ENCODE peak calls at places on chromosomes 5 and 9, in eight cellular contexts. One of them, this sample, is unnamed.

GRCh38 chr9:111922324-111923013 is 25.9 kb downstream of the UGCG start:
- DNase-seq in A549: no peak
- DNase-seq in spleen: no peak
- DNase-seq in HCT116: no peak
- DNase-seq in suprapubic skin: no peak
- DNase-seq in breast epithelium: no peak
- DNase-seq in endothelial cell of umbilical vein: no peak
- DNase-seq in sigmoid colon: no peak
- DNase-seq in this sample: no peak

GRCh38 chr5:119745976-119746375 is 116.6 kb downstream of the FAM170A start:
- DNase-seq in sigmoid colon: no peak
- DNase-seq in endothelial cell of umbilical vein: no peak
- DNase-seq in suprapubic skin: no peak
- DNase-seq in spleen: no peak
- DNase-seq in HCT116: no peak
- DNase-seq in A549: no peak
- DNase-seq in breast epithelium: no peak
- DNase-seq in this sample: no peak

GRCh38 chr9:110148384-110148783 is 59.6 kb downstream of the C9orf152 start:
- DNase-seq in endothelial cell of umbilical vein: no peak
- DNase-seq in spleen: peak
- DNase-seq in sigmoid colon: no peak
- DNase-seq in suprapubic skin: no peak
- DNase-seq in breast epithelium: no peak
- DNase-seq in HCT116: no peak
- DNase-seq in A549: no peak
- DNase-seq in this sample: no peak

GRCh38 chr5:113218906-113219517 is 215.8 kb downstream of the TSSK1B start:
- DNase-seq in A549: no peak
- DNase-seq in sigmoid colon: no peak
- DNase-seq in breast epithelium: no peak
- DNase-seq in spleen: no peak
- DNase-seq in endothelial cell of umbilical vein: no peak
- DNase-seq in suprapubic skin: no peak
- DNase-seq in HCT116: no peak
- DNase-seq in this sample: no peak

GRCh38 chr5:106415541-106415940 is 1255.2 kb downstream of the EFNA5 start:
- DNase-seq in HCT116: no peak
- DNase-seq in suprapubic skin: no peak
- DNase-seq in A549: no peak
- DNase-seq in endothelial cell of umbilical vein: no peak
- DNase-seq in breast epithelium: no peak
- DNase-seq in spleen: no peak
- DNase-seq in sigmoid colon: no peak
- DNase-seq in this sample: no peak

GRCh38 chr9:126676685-126677143 is 63.0 kb downstream of the LMX1B start:
- DNase-seq in suprapubic skin: no peak
- DNase-seq in A549: no peak
- DNase-seq in sigmoid colon: no peak
- DNase-seq in endothelial cell of umbilical vein: no peak
- DNase-seq in breast epithelium: peak
- DNase-seq in spleen: no peak
- DNase-seq in HCT116: no peak
- DNase-seq in this sample: no peak

GRCh38 chr5:178667109-178667508 is 40.3 kb upstream of the CLK4 start:
- DNase-seq in HCT116: no peak
- DNase-seq in breast epithelium: no peak
- DNase-seq in A549: no peak
- DNase-seq in sigmoid colon: no peak
- DNase-seq in endothelial cell of umbilical vein: no peak
- DNase-seq in suprapubic skin: no peak
- DNase-seq in spleen: no peak
- DNase-seq in this sample: no peak

GRCh38 chr9:71642043-71642442 is 126.3 kb downstream of the CEMIP2 start:
- DNase-seq in A549: no peak
- DNase-seq in spleen: no peak
- DNase-seq in endothelial cell of umbilical vein: no peak
- DNase-seq in breast epithelium: no peak
- DNase-seq in suprapubic skin: no peak
- DNase-seq in HCT116: no peak
- DNase-seq in sigmoid colon: no peak
- DNase-seq in this sample: no peak

GRCh38 chr9:5389109-5389732 is 48.5 kb downstream of the PLGRKT start:
- DNase-seq in HCT116: no peak
- DNase-seq in endothelial cell of umbilical vein: no peak
- DNase-seq in breast epithelium: no peak
- DNase-seq in spleen: no peak
- DNase-seq in sigmoid colon: no peak
- DNase-seq in suprapubic skin: no peak
- DNase-seq in A549: no peak
- DNase-seq in this sample: no peak

GRCh38 chr9:134647359-134648115 is 5.9 kb downstream of the COL5A1 start:
- DNase-seq in HCT116: no peak
- DNase-seq in suprapubic skin: no peak
- DNase-seq in A549: no peak
- DNase-seq in breast epithelium: no peak
- DNase-seq in spleen: no peak
- DNase-seq in endothelial cell of umbilical vein: no peak
- DNase-seq in sigmoid colon: no peak
- DNase-seq in this sample: no peak

GRCh38 chr9:131018621-131019020 is 9.6 kb downstream of the LAMC3 start:
- DNase-seq in A549: no peak
- DNase-seq in HCT116: no peak
- DNase-seq in spleen: no peak
- DNase-seq in endothelial cell of umbilical vein: no peak
- DNase-seq in breast epithelium: no peak
- DNase-seq in suprapubic skin: no peak
- DNase-seq in sigmoid colon: no peak
- DNase-seq in this sample: no peak

GRCh38 chr9:131237931-131238401 is 38.3 kb downstream of the FAM78A start:
- DNase-seq in endothelial cell of umbilical vein: peak
- DNase-seq in breast epithelium: peak
- DNase-seq in sigmoid colon: peak
- DNase-seq in suprapubic skin: no peak
- DNase-seq in spleen: peak
- DNase-seq in HCT116: no peak
- DNase-seq in A549: no peak
- DNase-seq in this sample: peak

GRCh38 chr9:20242767-20243166 is 379.5 kb downstream of the MLLT3 start:
- DNase-seq in endothelial cell of umbilical vein: no peak
- DNase-seq in HCT116: no peak
- DNase-seq in suprapubic skin: no peak
- DNase-seq in A549: no peak
- DNase-seq in breast epithelium: no peak
- DNase-seq in sigmoid colon: no peak
- DNase-seq in spleen: no peak
- DNase-seq in this sample: no peak

GRCh38 chr5:134177197-134178171 is 734 bp upstream of the SKP1 start:
- DNase-seq in HCT116: peak
- DNase-seq in suprapubic skin: peak
- DNase-seq in breast epithelium: peak
- DNase-seq in sigmoid colon: peak
- DNase-seq in spleen: peak
- DNase-seq in A549: peak
- DNase-seq in endothelial cell of umbilical vein: peak
- DNase-seq in this sample: peak

GRCh38 chr9:15227491-15227890 is 79.5 kb downstream of the TTC39B start:
- DNase-seq in A549: no peak
- DNase-seq in sigmoid colon: no peak
- DNase-seq in breast epithelium: no peak
- DNase-seq in HCT116: no peak
- DNase-seq in suprapubic skin: no peak
- DNase-seq in endothelial cell of umbilical vein: no peak
- DNase-seq in spleen: no peak
- DNase-seq in this sample: no peak

DNA sequence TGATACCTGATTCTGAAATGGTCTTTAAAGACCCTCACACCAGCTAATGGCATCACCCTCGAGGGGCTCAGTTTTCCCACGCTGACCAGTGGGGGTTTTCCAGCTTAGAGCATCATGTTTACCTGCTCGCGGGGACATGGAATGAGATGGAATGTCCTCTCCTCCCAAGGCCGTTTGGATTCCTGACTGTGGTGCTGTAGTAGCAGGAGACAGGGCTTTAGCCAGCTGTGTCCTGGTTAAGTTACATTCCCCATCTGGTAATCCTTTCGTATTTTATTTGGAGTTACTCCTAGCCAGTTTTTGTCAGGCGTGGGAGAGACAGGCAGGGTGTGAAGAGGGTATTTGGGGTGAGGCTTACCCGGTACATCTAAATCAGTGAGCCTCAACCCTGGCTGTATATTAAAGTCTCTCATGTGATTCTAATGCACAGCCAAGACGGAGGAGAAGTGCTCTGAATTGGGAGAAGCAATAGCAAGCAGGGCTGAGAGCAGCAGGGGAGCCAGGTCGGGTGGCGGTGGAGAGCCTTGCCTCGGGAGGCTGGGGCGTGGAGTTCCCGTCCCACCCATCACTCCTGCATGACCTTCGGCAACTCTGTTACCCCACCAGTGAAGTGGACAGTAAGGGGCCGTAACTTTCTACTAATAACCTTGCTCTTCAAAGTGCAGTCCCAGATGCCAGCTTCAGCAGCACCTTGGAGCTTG is 6.2 kb downstream of the ERGIC1 start:
- DNase-seq in suprapubic skin: no peak
- DNase-seq in breast epithelium: no peak
- DNase-seq in spleen: peak
- DNase-seq in sigmoid colon: no peak
- DNase-seq in HCT116: no peak
- DNase-seq in A549: no peak
- DNase-seq in endothelial cell of umbilical vein: no peak
- DNase-seq in this sample: no peak
- H3K27ac ChIP-seq in suprapubic skin: peak
- H3K27ac ChIP-seq in breast epithelium: peak
- H3K27ac ChIP-seq in spleen: peak
- H3K27ac ChIP-seq in sigmoid colon: peak
- H3K27ac ChIP-seq in HCT116: no peak
- H3K27ac ChIP-seq in A549: peak
- H3K27ac ChIP-seq in endothelial cell of umbilical vein: no peak
- H3K27ac ChIP-seq in this sample: peak

DNA sequence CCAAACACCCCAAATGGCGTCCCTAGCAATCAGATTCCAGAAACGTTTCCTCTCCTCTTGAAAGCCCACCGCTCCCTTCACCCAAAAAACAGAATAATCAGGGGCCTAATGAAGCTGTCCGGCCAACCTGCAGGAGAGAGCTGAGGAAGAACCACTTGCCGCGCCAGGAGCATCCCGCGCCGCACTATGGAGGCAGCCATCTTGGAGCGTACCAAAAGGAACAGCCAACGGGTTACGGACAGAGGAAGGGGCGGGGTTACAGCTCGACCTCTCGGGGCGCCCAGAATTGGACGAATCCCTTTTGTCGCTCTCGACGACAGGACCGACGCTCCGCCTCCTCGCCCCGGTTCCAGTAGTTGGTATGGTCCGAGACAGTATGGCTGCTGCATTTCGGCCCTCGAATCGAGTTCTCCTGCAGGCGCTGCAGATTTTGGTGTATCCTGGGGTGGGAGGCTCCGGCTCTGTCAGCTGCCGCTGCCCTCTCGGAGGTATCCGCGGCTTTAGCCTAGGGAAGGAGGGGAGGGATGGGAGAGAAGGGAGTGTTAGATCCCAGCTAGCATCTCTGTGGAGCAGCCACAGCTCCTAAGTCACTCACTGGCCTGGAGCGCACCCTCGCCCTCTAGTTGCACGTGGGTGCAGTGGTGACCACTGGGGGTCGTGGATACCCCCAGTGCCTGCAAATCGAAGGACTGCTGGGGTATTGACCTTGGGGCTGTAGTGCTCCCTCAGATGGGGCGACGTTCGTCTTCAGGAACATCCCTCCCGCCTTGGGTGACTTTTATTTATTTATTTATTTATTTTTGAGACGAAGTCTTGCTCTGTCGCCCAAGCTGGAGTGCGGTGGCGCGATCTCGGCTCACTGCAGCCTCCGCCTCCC is at the start of the genes MRPS27 and PTCD2:
- DNase-seq in breast epithelium: peak
- DNase-seq in HCT116: peak
- DNase-seq in spleen: peak
- DNase-seq in endothelial cell of umbilical vein: peak
- DNase-seq in A549: peak
- DNase-seq in sigmoid colon: peak
- DNase-seq in suprapubic skin: peak
- DNase-seq in this sample: peak
- TF ChIP-seq POLR2A in breast epithelium: peak
- TF ChIP-seq POLR2A in HCT116: peak
- TF ChIP-seq POLR2A in spleen: no peak
- TF ChIP-seq POLR2A in endothelial cell of umbilical vein: peak
- TF ChIP-seq POLR2A in A549: peak
- TF ChIP-seq POLR2A in sigmoid colon: peak
- TF ChIP-seq POLR2A in suprapubic skin: peak
- TF ChIP-seq POLR2A in this sample: peak

DNA sequence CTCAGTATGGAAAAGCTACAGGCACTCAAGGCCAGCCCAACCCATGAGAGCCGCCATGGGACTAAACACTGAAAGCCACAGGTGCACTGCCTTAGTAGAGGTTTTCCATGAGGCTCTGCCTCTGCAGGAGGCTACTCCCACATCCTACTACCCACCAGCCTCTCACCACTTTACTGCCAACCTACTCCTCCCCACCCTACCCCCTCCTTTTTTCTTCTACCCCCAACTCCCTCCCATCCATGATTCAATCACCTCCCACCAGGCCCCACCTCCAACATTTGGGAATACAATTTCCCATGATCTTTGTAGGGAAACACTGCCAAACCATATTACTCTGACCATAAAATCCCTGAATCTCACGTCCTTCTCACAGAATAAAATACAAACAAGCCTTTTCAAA is 101.6 kb upstream of the CTSV start:
- DNase-seq in spleen: no peak
- DNase-seq in suprapubic skin: no peak
- DNase-seq in A549: no peak
- DNase-seq in endothelial cell of umbilical vein: no peak
- DNase-seq in sigmoid colon: no peak
- DNase-seq in HCT116: no peak
- DNase-seq in breast epithelium: no peak
- DNase-seq in this sample: no peak
- H3K27ac ChIP-seq in spleen: no peak
- H3K27ac ChIP-seq in suprapubic skin: no peak
- H3K27ac ChIP-seq in A549: no peak
- H3K27ac ChIP-seq in endothelial cell of umbilical vein: no peak
- H3K27ac ChIP-seq in sigmoid colon: no peak
- H3K27ac ChIP-seq in HCT116: no peak
- H3K27ac ChIP-seq in breast epithelium: no peak
- H3K27ac ChIP-seq in this sample: no peak

DNA sequence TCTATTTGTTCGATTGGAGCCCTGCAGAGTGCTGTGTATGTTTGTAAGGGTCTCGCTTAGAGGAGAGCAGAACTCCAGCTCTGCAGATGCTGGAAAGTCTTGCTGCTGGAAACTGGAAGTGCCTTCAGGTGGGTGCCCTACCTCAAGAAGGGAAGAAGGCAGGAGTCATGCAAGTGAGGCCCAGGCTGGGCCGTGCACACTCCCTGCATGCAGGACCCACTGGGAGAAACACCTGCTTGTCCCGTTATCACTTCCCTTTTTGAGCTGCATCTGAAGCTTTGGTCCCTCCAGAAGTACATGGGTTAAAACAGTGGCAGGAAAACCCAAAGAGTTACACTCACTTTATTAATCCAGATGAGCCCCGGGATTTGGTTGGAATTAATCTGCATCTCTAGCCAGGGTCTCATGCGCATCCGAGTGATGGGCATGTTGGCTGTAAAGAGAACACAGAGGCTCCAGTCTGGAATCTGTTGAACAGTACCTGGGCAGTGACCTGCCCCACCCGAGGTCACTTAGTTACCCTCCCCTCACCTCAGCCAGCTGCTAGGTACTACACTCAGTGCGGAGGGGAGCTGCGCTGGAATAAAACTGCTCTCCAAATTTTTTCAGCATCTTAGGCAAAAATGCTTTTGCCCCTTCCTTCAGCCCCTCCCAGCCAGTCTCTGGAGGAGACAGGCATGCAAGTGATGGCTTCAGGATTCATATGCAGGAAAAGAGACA is 1.4 kb downstream of the IRF1 start:
- DNase-seq in suprapubic skin: no peak
- DNase-seq in endothelial cell of umbilical vein: no peak
- DNase-seq in breast epithelium: peak
- DNase-seq in spleen: peak
- DNase-seq in A549: no peak
- DNase-seq in HCT116: no peak
- DNase-seq in sigmoid colon: peak
- DNase-seq in this sample: no peak
- TF ChIP-seq POLR2A in suprapubic skin: no peak
- TF ChIP-seq POLR2A in endothelial cell of umbilical vein: no peak
- TF ChIP-seq POLR2A in breast epithelium: no peak
- TF ChIP-seq POLR2A in spleen: no peak
- TF ChIP-seq POLR2A in A549: no peak
- TF ChIP-seq POLR2A in HCT116: no peak
- TF ChIP-seq POLR2A in sigmoid colon: no peak
- TF ChIP-seq POLR2A in this sample: no peak